ENCODE peak calls at places on chromosomes 2 and 18, in five cellular contexts. A is tibial artery, J is right cardiac atrium, R is H7, X is brain microvascular endothelial cell. Z is an unnamed sample.

GRCh38 chr2:70104231-70105111 is 17.2 kb downstream of the PCBP1 start:
- DNase-seq in A (peak), J (peak), R (peak), X (peak), Z (no peak)

GRCh38 chr18:25467226-25468065 is 115.5 kb upstream of the ZNF521 start:
- DNase-seq in A (peak), J (peak), R (no peak), X (no peak), Z (no peak)

GRCh38 chr2:60463249-60463648 is 90.2 kb downstream of the BCL11A start:
- DNase-seq in A (no peak), J (peak), R (no peak), X (peak), Z (peak)

GRCh38 chr2:30235859-30236535 is 4.7 kb downstream of the LBH start:
- DNase-seq in A (no peak), J (no peak), R (no peak), X (no peak), Z (no peak)

GRCh38 chr2:132884692-132885091 is 214.7 kb upstream of the LYPD1 start:
- DNase-seq in A (no peak), J (no peak), R (no peak), X (no peak), Z (no peak)

GRCh38 chr2:175097297-175097696 is 70.7 kb downstream of the ATF2 start:
- DNase-seq in A (no peak), J (no peak), R (no peak), X (peak), Z (no peak)

GRCh38 chr2:26463252-26464207 is 14.4 kb downstream of the OTOF start:
- DNase-seq in A (peak), J (peak), R (peak), X (no peak), Z (peak)

GRCh38 chr2:67660015-67660602 is 263.0 kb downstream of the ETAA1 start:
- DNase-seq in A (no peak), J (no peak), R (no peak), X (no peak), Z (no peak)

GRCh38 chr2:224077773-224078507 is 38.9 kb upstream of the SERPINE2 start:
- DNase-seq in A (no peak), J (no peak), R (no peak), X (peak), Z (no peak)

GRCh38 chr18:79630266-79631095 is 49.1 kb upstream of the CTDP1 start:
- DNase-seq in A (peak), J (no peak), R (no peak), X (peak), Z (no peak)

GRCh38 chr2:191758420-191759199 is 80.7 kb downstream of the NABP1 start:
- DNase-seq in A (no peak), J (peak), R (peak), X (peak), Z (peak)

GRCh38 chr2:237199082-237199481 is 113.4 kb downstream of the COPS8 start:
- DNase-seq in A (no peak), J (no peak), R (no peak), X (no peak), Z (no peak)

GRCh38 chr2:239142296-239142695 is 258.5 kb downstream of the HDAC4 start:
- DNase-seq in A (no peak), J (no peak), R (no peak), X (no peak), Z (no peak)

GRCh38 chr18:36412778-36413177 is 115.3 kb downstream of the FHOD3 start:
- DNase-seq in A (no peak), J (no peak), R (peak), X (no peak), Z (peak)

GRCh38 chr2:74585406-74586182 is 31.1 kb downstream of the DOK1 start:
- DNase-seq in A (no peak), J (peak), R (no peak), X (no peak), Z (no peak)

GRCh38 chr2:212042562-212042961 is 496.0 kb downstream of the ERBB4 start:
- DNase-seq in A (no peak), J (no peak), R (no peak), X (no peak), Z (no peak)

GRCh38 chr2:84297155-84297554 is 161.9 kb downstream of the SUCLG1 start:
- DNase-seq in A (no peak), J (no peak), R (peak), X (no peak), Z (no peak)

GRCh38 chr2:102187191-102188150 is 648 bp downstream of the IL1RL2 start:
- DNase-seq in A (peak), J (peak), R (peak), X (peak), Z (no peak)

GRCh38 chr2:3377279-3377611 is 373 bp downstream of the EIPR1 start:
- DNase-seq in A (no peak), J (no peak), R (no peak), X (peak), Z (no peak)

GRCh38 chr2:160566717-160567116 is 73.1 kb upstream of the RBMS1 start:
- DNase-seq in A (no peak), J (no peak), R (no peak), X (no peak), Z (no peak)

GRCh38 chr2:147460140-147460539 is 384.7 kb upstream of the ACVR2A start:
- DNase-seq in A (no peak), J (no peak), R (no peak), X (no peak), Z (no peak)

DNA sequence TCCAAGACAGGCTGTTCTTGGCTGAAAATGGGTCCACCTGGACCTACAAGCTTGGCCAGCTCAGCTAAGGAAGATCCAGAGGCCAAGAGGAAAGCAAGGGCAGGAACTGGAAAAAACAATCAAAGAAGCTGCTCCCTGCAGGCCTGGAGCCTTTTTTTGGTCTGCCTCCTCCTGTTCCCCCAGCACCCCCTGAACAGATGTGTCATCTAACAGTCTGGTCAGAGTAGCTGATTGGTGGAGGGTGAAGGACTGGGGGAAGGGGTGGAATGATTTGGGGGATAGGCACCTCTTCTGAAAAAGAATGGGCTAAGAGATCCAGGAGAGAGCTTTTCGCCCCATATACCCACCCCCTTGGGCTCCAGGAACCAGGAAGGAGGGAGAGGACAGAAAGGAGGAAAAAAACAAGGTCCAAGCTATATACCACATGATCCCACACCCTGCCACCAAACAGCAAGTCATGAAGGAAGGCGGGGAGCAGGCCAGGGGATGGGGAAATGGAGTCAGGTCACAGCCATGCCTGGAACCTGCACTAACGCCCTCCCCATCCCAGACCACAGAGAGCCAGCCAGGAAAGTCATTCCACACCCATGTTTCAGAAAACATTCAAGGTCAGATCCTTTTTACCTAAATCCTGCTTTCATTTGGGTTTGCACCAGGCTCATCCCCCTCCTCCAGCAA is 2.0 kb downstream of the RAB11FIP5 start:
- DNase-seq in A (peak), J (no peak), R (no peak), X (no peak), Z (no peak)
- H3K4me3 ChIP-seq in A (peak), J (peak), R (peak), X (peak), Z (no peak)

GRCh38 chr2:66573866-66574265 is 138.9 kb downstream of the MEIS1 start:
- DNase-seq in A (no peak), J (no peak), R (peak), X (no peak), Z (no peak)
- H3K4me3 ChIP-seq in A (no peak), J (peak), R (peak), X (no peak), Z (peak)

DNA sequence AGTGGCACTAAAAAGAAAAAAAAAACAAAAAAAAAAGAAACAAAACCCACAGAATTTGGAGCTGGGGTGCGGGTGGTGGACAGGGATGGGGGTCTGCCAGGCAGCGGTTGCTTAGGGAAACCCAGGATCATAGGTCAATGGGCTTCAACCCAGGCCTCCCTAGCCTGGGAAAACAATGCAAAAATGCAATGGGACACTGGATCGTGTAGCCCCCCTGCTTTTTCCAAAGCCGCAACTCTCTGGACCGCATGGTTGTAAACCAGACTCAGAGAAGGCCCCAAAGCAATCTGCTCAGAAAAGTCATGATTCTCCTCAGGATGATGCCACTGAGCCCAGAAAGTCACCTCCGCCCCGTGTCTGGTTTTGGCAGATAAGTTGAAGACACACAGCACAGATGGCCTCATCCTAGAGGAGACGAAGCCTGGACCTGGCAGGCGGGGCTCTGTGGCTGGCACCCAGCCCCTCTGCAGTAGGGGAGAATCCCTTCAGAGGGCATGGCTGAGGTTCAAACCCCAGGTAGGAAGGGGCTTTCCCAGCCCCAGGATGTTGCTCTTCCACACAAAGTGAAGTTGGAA is 5.1 kb downstream of the DLX2 start:
- DNase-seq in A (no peak), J (no peak), R (peak), X (no peak), Z (no peak)
- H3K4me3 ChIP-seq in A (no peak), J (no peak), R (no peak), X (no peak), Z (no peak)

DNA sequence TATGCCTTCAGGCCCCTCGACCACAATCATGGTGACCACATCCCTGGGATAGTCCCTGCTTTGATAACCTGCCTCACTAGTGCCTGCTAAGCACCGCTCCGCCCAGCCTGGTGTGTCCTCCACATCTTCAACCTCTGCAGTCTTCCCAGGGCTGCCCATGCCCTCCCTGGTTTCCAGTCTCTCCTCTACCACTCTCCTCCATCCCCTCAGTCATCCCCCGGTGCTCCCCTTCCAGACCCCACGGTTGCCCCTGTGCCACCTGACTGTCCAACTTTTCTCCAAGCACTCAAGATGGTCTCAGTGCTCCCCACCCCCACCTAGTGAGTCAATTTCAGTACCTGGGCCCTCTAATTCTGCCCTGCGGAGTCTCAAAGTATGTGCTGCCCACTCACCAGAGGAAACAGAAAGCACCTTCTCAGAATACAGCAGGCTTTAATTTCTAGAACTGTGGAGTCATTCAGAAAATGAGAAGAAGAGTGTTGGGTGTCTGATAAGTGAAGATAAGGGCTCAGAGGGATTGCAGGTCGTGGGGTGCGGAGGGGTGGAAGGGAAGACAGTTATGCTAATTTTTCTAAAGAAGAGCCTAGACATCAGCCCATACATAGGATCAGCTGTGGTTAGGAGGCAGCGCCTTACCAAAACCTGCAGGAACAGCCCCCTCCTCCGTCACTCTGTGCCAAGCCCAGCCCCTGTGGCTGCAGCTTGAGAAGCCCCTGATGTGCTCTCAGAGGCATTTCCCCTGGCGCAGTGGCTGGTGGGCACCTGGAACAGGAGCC is 53.6 kb upstream of the CAB39 start:
- DNase-seq in A (no peak), J (no peak), R (no peak), X (no peak), Z (no peak)
- H3K4me3 ChIP-seq in A (no peak), J (no peak), R (no peak), X (no peak), Z (no peak)

GRCh38 chr18:22166070-22166972 is 3.1 kb upstream of the GATA6 start:
- DNase-seq in A (peak), J (peak), R (peak), X (no peak), Z (no peak)
- H3K4me3 ChIP-seq in A (peak), J (peak), R (peak), X (no peak), Z (no peak)

Z was measured in BE2C.